ENCODE peak calls at places on chromosome 2, in six cellular contexts. A, U, C, N, V and Q are unnamed samples. For H3K4me1, the result is how much of the 10 kb centered on the place peaks cover.

GRCh38 chr2:158269143-158269542 is 167.5 kb downstream of the UPP2 start:
- DNase-seq in A (no peak), U (no peak), C (no peak), N (no peak), V (no peak), Q (no peak)

GRCh38 chr2:159614534-159615186 is 1.7 kb downstream of the BAZ2B start:
- DNase-seq in A (no peak), U (no peak), C (no peak), N (peak), V (no peak), Q (no peak)

GRCh38 chr2:234840336-234840735 is 111.5 kb upstream of the SH3BP4 start:
- DNase-seq in A (no peak), U (no peak), C (peak), N (peak), V (no peak), Q (peak)

GRCh38 chr2:46858697-46859080 is 56.9 kb downstream of the MCFD2 start:
- DNase-seq in A (no peak), U (no peak), C (peak), N (peak), V (no peak), Q (no peak)

GRCh38 chr2:25855065-25855464 is 23.2 kb downstream of the ASXL2 start:
- DNase-seq in A (no peak), U (no peak), C (no peak), N (no peak), V (no peak), Q (no peak)

GRCh38 chr2:52745144-52745543 is 1022.5 kb upstream of the CHAC2 start:
- DNase-seq in A (no peak), U (no peak), C (no peak), N (no peak), V (no peak), Q (no peak)

GRCh38 chr2:219081096-219081495 is 20.4 kb upstream of the IHH start:
- DNase-seq in A (no peak), U (no peak), C (no peak), N (no peak), V (no peak), Q (no peak)

GRCh38 chr2:20374919-20375318 is 24.3 kb upstream of the PUM2 start:
- DNase-seq in A (no peak), U (no peak), C (no peak), N (no peak), V (no peak), Q (no peak)

GRCh38 chr2:19722486-19723420 is 179.0 kb downstream of the TTC32 start:
- DNase-seq in A (no peak), U (no peak), C (no peak), N (no peak), V (no peak), Q (no peak)

GRCh38 chr2:33018271-33018670 is 71.5 kb downstream of the LTBP1 start:
- DNase-seq in A (no peak), U (no peak), C (no peak), N (peak), V (peak), Q (no peak)

GRCh38 chr2:107448160-107448559 is 378.5 kb upstream of the RGPD4 start:
- DNase-seq in A (no peak), U (no peak), C (no peak), N (no peak), V (no peak), Q (no peak)

GRCh38 chr2:20326163-20326780 is 24.4 kb downstream of the PUM2 start:
- DNase-seq in A (peak), U (no peak), C (peak), N (peak), V (no peak), Q (no peak)

GRCh38 chr2:227748079-227748478 is 2.4 kb downstream of the SCYGR8 start:
- DNase-seq in A (peak), U (no peak), C (no peak), N (peak), V (no peak), Q (no peak)

GRCh38 chr2:165539985-165540384 is 70.5 kb downstream of the CSRNP3 start:
- DNase-seq in A (no peak), U (no peak), C (no peak), N (no peak), V (no peak), Q (no peak)

GRCh38 chr2:225033440-225034390 is 8.6 kb downstream of the DOCK10 start:
- DNase-seq in A (no peak), U (no peak), C (no peak), N (no peak), V (no peak), Q (no peak)

GRCh38 chr2:130814931-130815680 is 21.6 kb upstream of the ARHGEF4 start:
- DNase-seq in A (no peak), U (peak), C (no peak), N (no peak), V (no peak), Q (no peak)

GRCh38 chr2:62663443-62663842 is 42.1 kb upstream of the EHBP1 start:
- DNase-seq in A (no peak), U (no peak), C (no peak), N (peak), V (no peak), Q (no peak)

GRCh38 chr2:37020212-37020886 is 54.0 kb upstream of the STRN start:
- DNase-seq in A (peak), U (peak), C (peak), N (peak), V (no peak), Q (peak)

GRCh38 chr2:239827511-239827865 is 197.7 kb downstream of the NDUFA10 start:
- DNase-seq in A (no peak), U (peak), C (no peak), N (no peak), V (no peak), Q (no peak)

GRCh38 chr2:23664069-23664788 is 262.7 kb downstream of the ATAD2B start:
- DNase-seq in A (no peak), U (no peak), C (no peak), N (no peak), V (no peak), Q (no peak)

GRCh38 chr2:28054916-28055315 is 164.4 kb downstream of the BABAM2 start:
- DNase-seq in A (no peak), U (no peak), C (no peak), N (peak), V (no peak), Q (no peak)

GRCh38 chr2:86026744-86027065 is 79.0 kb downstream of the POLR1A start:
- DNase-seq in A (no peak), U (peak), C (no peak), N (no peak), V (no peak), Q (no peak)

GRCh38 chr2:231662028-231662810 is 46.1 kb upstream of the PTMA start:
- DNase-seq in A (no peak), U (peak), C (peak), N (peak), V (peak), Q (peak)

GRCh38 chr2:15939556-15939853 is 845 bp upstream of the MYCN start:
- DNase-seq in A (peak), U (peak), C (no peak), N (peak), V (no peak), Q (peak)

GRCh38 chr2:24409700-24410556 is 49.6 kb upstream of the ITSN2 start:
- DNase-seq in A (peak), U (no peak), C (peak), N (peak), V (no peak), Q (no peak)

GRCh38 chr2:37322368-37322767 is 2.3 kb downstream of the PRKD3 start:
- DNase-seq in A (peak), U (no peak), C (no peak), N (peak), V (no peak), Q (no peak)

GRCh38 chr2:143345887-143346612 is 216.8 kb downstream of the ARHGAP15 start:
- DNase-seq in A (no peak), U (no peak), C (no peak), N (no peak), V (no peak), Q (no peak)

GRCh38 chr2:180562378-180562777 is 418.0 kb upstream of the UBE2E3 start:
- DNase-seq in A (no peak), U (no peak), C (no peak), N (no peak), V (no peak), Q (no peak)

GRCh38 chr2:39335930-39336329 is 92.2 kb upstream of the CDKL4 start:
- DNase-seq in A (no peak), U (no peak), C (no peak), N (no peak), V (no peak), Q (no peak)

GRCh38 chr2:217360781-217361485 is 501.1 kb upstream of the TNP1 start:
- DNase-seq in A (peak), U (no peak), C (peak), N (peak), V (peak), Q (peak)

GRCh38 chr2:30252723-30253688 is 21.7 kb downstream of the LBH start:
- DNase-seq in A (peak), U (peak), C (no peak), N (peak), V (no peak), Q (peak)

GRCh38 chr2:144239306-144239705 is 280.6 kb downstream of the ZEB2 start:
- DNase-seq in A (no peak), U (no peak), C (no peak), N (no peak), V (no peak), Q (no peak)

GRCh38 chr2:47190188-47190818 is 35.2 kb upstream of the STPG4 start:
- DNase-seq in A (no peak), U (no peak), C (no peak), N (peak), V (peak), Q (no peak)

GRCh38 chr2:128388414-128389032 is 69.9 kb upstream of the HS6ST1 start:
- DNase-seq in A (no peak), U (peak), C (no peak), N (peak), V (no peak), Q (peak)

GRCh38 chr2:71879509-71880184 is 268.0 kb downstream of the CYP26B1 start:
- DNase-seq in A (no peak), U (no peak), C (no peak), N (peak), V (no peak), Q (peak)

DNA sequence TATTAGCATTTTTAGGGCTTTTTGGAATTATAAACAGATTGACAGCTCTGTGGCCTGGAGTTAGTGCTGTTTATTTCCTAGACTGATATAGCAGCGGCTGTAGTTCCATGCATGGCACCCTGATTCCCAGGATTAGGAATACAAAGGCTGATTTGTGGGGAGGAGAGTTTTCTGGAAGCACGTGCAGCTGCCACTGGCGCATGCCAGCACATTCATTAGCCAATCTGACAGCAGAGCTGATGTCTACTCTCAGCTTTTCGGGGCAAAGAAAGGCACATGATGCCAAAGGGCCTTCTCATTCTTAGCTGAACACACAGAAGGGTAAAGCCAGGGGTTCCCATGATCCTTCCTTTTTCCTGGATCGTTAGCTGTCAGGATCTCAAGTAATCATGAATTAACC is 45.7 kb upstream of the RAPH1 start:
- DNase-seq in A (no peak), U (no peak), C (no peak), N (no peak), V (no peak), Q (no peak)
- H3K4me1 ChIP-seq in A (under half), U (under half), C (under half), N (under half), V (under half), Q (under half)

GRCh38 chr2:43303120-43303519 is 76.7 kb upstream of the ZFP36L2 start:
- DNase-seq in A (no peak), U (no peak), C (no peak), N (no peak), V (no peak), Q (no peak)
- H3K4me1 ChIP-seq in A (under half), U (under half), C (under half), N (under half), V (half or more), Q (under half)

GRCh38 chr2:177231270-177231669 is 18.7 kb downstream of the HNRNPA3 start:
- DNase-seq in A (no peak), U (no peak), C (no peak), N (no peak), V (no peak), Q (no peak)
- H3K4me1 ChIP-seq in A (under half), U (under half), C (under half), N (under half), V (under half), Q (under half)

GRCh38 chr2:9032555-9032954 is 29.1 kb upstream of the MBOAT2 start:
- DNase-seq in A (no peak), U (no peak), C (no peak), N (no peak), V (no peak), Q (no peak)

GRCh38 chr2:9030882-9031645 is 27.6 kb upstream of the MBOAT2 start:
- DNase-seq in A (no peak), U (no peak), C (no peak), N (peak), V (no peak), Q (no peak)

GRCh38 chr2:9027884-9028283 is 24.4 kb upstream of the MBOAT2 start:
- DNase-seq in A (no peak), U (no peak), C (no peak), N (no peak), V (no peak), Q (no peak)

GRCh38 chr2:9030190-9030589 is 26.7 kb upstream of the MBOAT2 start:
- DNase-seq in A (no peak), U (no peak), C (no peak), N (no peak), V (no peak), Q (no peak)

GRCh38 chr2:9029721-9030120 is 26.2 kb upstream of the MBOAT2 start:
- DNase-seq in A (no peak), U (no peak), C (no peak), N (no peak), V (no peak), Q (no peak)
- H3K4me1 ChIP-seq in A (under half), U (under half), C (under half), N (under half), V (under half), Q (under half)